ENCODE peak calls at places on chromosomes 5 and 9, in five cellular contexts. O is fibroblast of mammary gland, A is sigmoid colon, U is A549, N is fibroblast of pulmonary artery. R is an unnamed sample.

GRCh38 chr5:40485021-40485998 is 194.4 kb upstream of the PTGER4 start:
- DNase-seq in N (no peak), A (no peak), O (peak; percentile 14), U (no peak), R (peak; percentile 45)

GRCh38 chr5:54455413-54456157 is at the start of gene HSPB3:
- DNase-seq in A (peak; percentile 74), U (no peak), O (peak; percentile 18), N (peak; percentile 48), R (peak; percentile 65)

GRCh38 chr9:28624771-28625170 is 1051.5 kb upstream of the C9orf72 start:
- DNase-seq in U (no peak), A (no peak), N (no peak), O (no peak), R (no peak)

GRCh38 chr5:55925677-55926076 is 69.1 kb downstream of the IL6ST start:
- DNase-seq in O (no peak), U (peak; percentile 79), A (no peak), N (peak; percentile 11), R (no peak)

GRCh38 chr9:70924905-70925547 is 196.4 kb downstream of the TRPM3 start:
- DNase-seq in U (peak; percentile 65), O (peak; percentile 93), A (no peak), N (peak; percentile 94), R (peak; percentile 84)

GRCh38 chr9:25939116-25939515 is 260.9 kb upstream of the TUSC1 start:
- DNase-seq in U (no peak), N (no peak), A (no peak), O (no peak), R (no peak)

GRCh38 chr5:89265511-89266169 is 382.7 kb upstream of the MEF2C start:
- DNase-seq in O (peak; percentile 84), A (no peak), U (no peak), N (peak; percentile 48), R (peak; percentile 37)

GRCh38 chr5:173823274-173823644 is 64.9 kb upstream of the CPEB4 start:
- DNase-seq in A (no peak), N (no peak), U (no peak), O (peak; percentile 21), R (no peak)

GRCh38 chr5:10533218-10533617 is 30.7 kb upstream of the ANKRD33B start:
- DNase-seq in O (no peak), U (no peak), A (peak; percentile 52), N (no peak), R (no peak)

GRCh38 chr5:23655674-23656073 is 148.3 kb downstream of the PRDM9 start:
- DNase-seq in A (no peak), O (peak; percentile 9), U (no peak), N (no peak), R (no peak)

GRCh38 chr5:135204151-135204600 is 170.1 kb upstream of the PITX1 start:
- DNase-seq in U (no peak), O (no peak), N (no peak), A (no peak), R (peak; percentile 29)

DNA sequence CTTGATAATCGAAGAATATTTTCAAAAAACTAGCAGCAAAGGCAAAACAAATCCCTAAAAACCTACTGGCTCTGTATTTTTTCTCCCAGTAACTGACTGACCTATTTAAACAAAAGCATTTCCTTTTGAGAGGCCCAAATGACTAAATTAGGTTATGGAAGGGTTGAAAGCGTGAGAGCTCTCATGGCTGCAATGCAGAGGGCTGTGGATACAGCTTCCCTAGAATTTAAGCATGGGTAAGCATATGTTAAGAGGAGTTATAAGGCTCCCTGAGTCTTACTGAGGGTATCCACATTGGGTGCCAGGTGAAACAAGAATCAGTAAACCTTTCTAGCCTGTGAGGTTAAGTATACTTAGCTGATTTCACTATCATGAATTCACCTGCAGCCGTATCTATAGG is 32.3 kb downstream of the SHISAL2B start:
- DNase-seq in N (no peak), O (no peak), A (no peak), U (no peak), R (no peak)
- H3K4me3 ChIP-seq in N (no peak overlapping the region), O (no peak overlapping the region), A (no peak overlapping the region), U (no peak overlapping the region), R (no peak overlapping the region)

GRCh38 chr5:43482490-43483064 is 1.1 kb downstream of the TMEM267 start:
- DNase-seq in U (no peak), O (no peak), A (no peak), N (peak; percentile 26), R (peak; percentile 8)

GRCh38 chr5:43483210-43484048 is at the start of gene TMEM267:
- DNase-seq in A (peak; percentile 96), U (peak; percentile 93), O (peak; percentile 90), N (peak; percentile 94), R (peak; percentile 93)

GRCh38 chr5:43486353-43486752 is 2.7 kb upstream of the TMEM267 start:
- DNase-seq in N (no peak), A (no peak), U (no peak), O (no peak), R (no peak)

GRCh38 chr5:43484049-43484849 is 584 bp upstream of the TMEM267 start:
- DNase-seq in N (peak; percentile 85), O (peak; percentile 80), U (peak; percentile 85), A (peak; percentile 91), R (peak; percentile 87)

GRCh38 chr5:43485406-43485805 is 1.7 kb upstream of the TMEM267 start:
- DNase-seq in A (no peak), N (no peak), U (peak; percentile 18), O (no peak), R (no peak)
- TF ChIP-seq CTCF in A (no peak), N (no peak), U (no peak), O (no peak), R (no peak)

GRCh38 chr5:5025098-5025773 is 114.9 kb upstream of the ADAMTS16 start:
- DNase-seq in U (no peak), N (no peak), O (no peak), A (no peak), R (no peak)
- H3K4me3 ChIP-seq in U (peak overlapping the region; percentile 34), N (no peak overlapping the region), O (no peak overlapping the region), A (no peak overlapping the region), R (peak overlapping the region; percentile 62)

GRCh38 chr9:32703635-32704034 is 68.2 kb upstream of the TAF1L start:
- DNase-seq in U (peak; percentile 12), N (no peak), A (no peak), O (no peak), R (no peak)
- TF ChIP-seq CTCF in U (peak; percentile 32), N (peak; percentile 39), A (no peak), O (peak; percentile 19), R (peak; percentile 40)

DNA sequence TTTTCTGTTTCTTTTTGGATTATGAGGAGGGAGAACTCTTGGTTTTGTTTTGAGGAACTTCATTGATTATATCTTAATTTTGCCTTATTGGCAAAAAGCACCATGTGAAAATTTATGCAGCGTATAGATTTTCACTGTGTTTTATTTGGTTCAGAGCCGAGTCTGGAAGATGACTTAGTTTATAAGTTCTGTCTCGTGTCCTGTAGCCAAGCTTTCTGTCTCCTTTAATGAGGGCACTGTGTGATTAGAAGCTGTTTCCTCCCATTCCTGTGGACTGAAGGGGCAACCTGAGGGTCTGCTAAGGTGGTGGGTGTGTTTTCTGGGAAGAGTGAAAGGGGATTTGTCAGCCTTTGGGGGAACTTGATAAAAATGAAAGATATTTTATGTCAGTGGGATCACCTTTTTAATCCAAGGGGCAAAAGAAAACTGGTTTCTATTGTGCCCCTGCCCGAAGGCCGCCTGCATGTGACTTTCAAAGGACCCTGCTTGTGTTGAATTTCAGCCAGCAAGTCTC is 262.1 kb downstream of the FANCC start:
- DNase-seq in A (no peak), O (no peak), U (no peak), N (no peak), R (peak; percentile 54)
- H3K4me3 ChIP-seq in A (no peak overlapping the region), O (no peak overlapping the region), U (peak overlapping the region; percentile 22), N (no peak overlapping the region), R (peak overlapping the region; percentile 34)

DNA sequence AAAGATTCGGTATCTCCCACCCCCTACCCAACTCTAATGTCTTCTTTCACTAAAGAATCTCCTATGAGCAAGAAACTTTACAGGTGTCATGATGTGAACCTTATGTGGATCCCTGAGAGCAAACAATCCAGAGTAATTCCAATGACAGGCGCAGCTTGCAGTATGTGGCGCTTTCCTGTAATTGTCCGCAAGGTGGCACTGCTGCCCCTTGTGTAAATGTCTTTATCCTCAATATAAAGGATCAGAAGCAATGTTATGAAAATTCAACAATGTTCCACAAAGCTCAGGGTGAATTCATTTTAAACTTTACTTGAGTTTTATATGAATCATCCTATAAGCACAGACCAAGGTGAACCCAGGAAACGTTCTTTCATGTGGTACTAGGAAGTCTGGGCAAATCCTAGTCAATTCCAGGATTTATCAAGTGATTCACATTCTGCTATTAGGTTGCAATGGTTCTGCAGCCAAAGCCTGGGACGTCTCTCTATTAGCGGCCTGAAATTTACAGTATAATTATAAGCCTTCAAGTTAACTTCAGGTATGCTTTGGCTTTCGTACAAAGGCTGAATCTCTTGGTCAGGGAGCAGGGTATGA is 113.7 kb downstream of the TRPM6 start:
- DNase-seq in O (peak; percentile 79), U (peak; percentile 81), N (peak; percentile 85), A (peak; percentile 86), R (peak; percentile 77)
- TF ChIP-seq CTCF in O (peak; percentile 87), U (peak; percentile 94), N (peak; percentile 90), A (peak; percentile 73), R (peak; percentile 87)

DNA sequence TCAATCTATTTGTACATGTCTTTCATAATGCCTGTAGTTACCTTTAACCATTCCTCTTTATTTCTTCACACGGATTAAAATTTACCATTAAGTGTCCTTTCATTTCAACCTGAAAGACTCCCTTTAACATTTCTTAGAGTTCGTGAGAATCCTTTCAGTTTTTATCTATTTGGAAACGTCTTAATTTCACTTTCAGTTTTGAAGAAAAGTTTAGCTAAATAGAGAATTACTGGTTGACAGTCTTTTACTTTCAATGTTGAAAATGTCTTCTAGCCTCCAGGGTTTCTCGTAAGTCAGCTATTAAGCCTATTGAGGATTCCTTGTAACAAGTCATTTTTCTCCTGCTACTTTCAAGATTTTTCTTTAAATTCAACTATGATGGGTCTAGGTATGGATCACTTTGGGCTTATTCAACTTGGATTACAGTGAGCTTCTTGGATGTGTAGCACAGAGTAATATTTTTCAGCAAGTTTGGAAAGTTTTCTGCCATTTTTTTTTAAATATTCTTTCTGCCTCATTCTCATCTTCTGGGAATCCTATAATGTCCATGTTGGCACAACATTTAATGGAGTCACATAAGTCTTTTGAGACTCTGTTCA is 48.5 kb downstream of the RFX3 start:
- DNase-seq in A (no peak), O (no peak), U (no peak), N (no peak), R (peak; percentile 33)
- H3K4me3 ChIP-seq in A (no peak overlapping the region), O (no peak overlapping the region), U (no peak overlapping the region), N (no peak overlapping the region), R (peak overlapping the region; percentile 43)

DNA sequence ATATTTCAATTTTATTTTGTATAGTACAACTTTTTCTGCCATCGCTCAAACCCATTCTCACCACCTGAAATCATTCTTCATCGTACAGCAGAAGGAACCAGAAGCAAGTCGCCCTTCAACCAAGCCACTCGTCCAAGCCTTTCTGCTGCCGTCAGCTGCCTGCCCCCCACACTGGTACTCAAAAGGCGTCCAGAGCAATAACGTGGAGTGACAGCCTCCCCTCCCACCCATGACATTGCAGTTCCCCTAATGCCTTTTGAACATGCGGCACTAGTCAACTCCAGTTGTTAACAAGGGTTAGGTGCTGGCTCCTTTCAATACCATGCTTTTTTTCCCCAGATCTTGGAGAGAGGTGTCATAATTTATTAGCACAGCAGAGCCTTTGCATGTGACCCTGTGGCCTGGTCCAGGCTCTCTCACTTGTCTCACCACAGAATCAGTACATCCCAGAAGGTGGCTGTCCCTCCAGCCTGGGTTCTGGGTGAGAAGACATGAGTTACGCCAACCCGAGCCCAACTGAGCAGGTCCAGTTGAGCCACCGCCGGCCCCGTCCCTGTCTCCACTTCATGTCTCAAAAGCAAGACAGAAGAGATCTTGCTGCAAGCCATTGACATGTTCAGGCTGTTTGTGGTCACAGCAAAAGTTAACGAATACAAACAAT is 20.4 kb upstream of the MED10 start:
- DNase-seq in O (no peak), U (no peak), A (no peak), N (no peak), R (no peak)
- TF ChIP-seq CTCF in O (no peak), U (no peak), A (no peak), N (no peak), R (no peak)

R was measured in fibroblast of villous mesenchyme.